ENCODE peak calls at places on chromosomes 12 and 14, in four cellular contexts. H is lower leg skin, R is A549, I is brain microvascular endothelial cell. K is an unnamed sample.

GRCh38 chr12:7090222-7090998 is 1.8 kb downstream of the C1R start:
- DNase-seq in H (no peak), R (no peak), I (no peak), K (no peak)

GRCh38 chr14:88551094-88551870 is 3.5 kb downstream of the PTPN21 start:
- DNase-seq in H (peak; percentile 70), R (peak; percentile 91), I (peak; percentile 70), K (peak; percentile 54)

GRCh38 chr14:94558842-94559241 is 2.4 kb upstream of the SERPINA4 start:
- DNase-seq in H (no peak), R (no peak), I (no peak), K (no peak)

GRCh38 chr12:113136990-113137511 is 1.5 kb upstream of the RASAL1 start:
- DNase-seq in H (no peak), R (no peak), I (no peak), K (no peak)

GRCh38 chr12:92272301-92272964 is 126.8 kb upstream of the BTG1 start:
- DNase-seq in H (peak; percentile 66), R (no peak), I (no peak), K (no peak)

GRCh38 chr12:116138380-116138779 is 139.1 kb downstream of the MED13L start:
- DNase-seq in H (no peak), R (no peak), I (no peak), K (no peak)

GRCh38 chr14:59283380-59283779 is 94.9 kb downstream of the DAAM1 start:
- DNase-seq in H (no peak), R (no peak), I (no peak), K (no peak)

GRCh38 chr12:125161712-125162023 is 96.4 kb downstream of the AACS start:
- DNase-seq in H (no peak), R (no peak), I (no peak), K (no peak)

GRCh38 chr14:100222219-100223093 is 16.5 kb upstream of the YY1 start:
- DNase-seq in H (no peak), R (no peak), I (no peak), K (no peak)

GRCh38 chr12:124740691-124741137 is 123.0 kb downstream of the SCARB1 start:
- DNase-seq in H (no peak), R (peak; percentile 55), I (no peak), K (no peak)

GRCh38 chr12:28258998-28259397 is 68.7 kb downstream of the CCDC91 start:
- DNase-seq in H (no peak), R (no peak), I (no peak), K (no peak)

GRCh38 chr12:26396402-26396801 is 201.0 kb downstream of the SSPN start:
- DNase-seq in H (no peak), R (no peak), I (no peak), K (no peak)

GRCh38 chr14:73785834-73786631 is 65.6 kb upstream of the PTGR2 start:
- DNase-seq in H (peak; percentile 87), R (peak; percentile 88), I (peak; percentile 78), K (peak; percentile 89)
- TF ChIP-seq CTCF in H (no peak), R (no peak), I (peak; percentile 43), K (peak; percentile 16)

GRCh38 chr12:114858388-114859146 is 174.6 kb upstream of the TBX3 start:
- DNase-seq in H (no peak), R (peak; percentile 51), I (no peak), K (no peak)
- TF ChIP-seq CTCF in H (no peak), R (no peak), I (peak; percentile 50), K (no peak)

DNA sequence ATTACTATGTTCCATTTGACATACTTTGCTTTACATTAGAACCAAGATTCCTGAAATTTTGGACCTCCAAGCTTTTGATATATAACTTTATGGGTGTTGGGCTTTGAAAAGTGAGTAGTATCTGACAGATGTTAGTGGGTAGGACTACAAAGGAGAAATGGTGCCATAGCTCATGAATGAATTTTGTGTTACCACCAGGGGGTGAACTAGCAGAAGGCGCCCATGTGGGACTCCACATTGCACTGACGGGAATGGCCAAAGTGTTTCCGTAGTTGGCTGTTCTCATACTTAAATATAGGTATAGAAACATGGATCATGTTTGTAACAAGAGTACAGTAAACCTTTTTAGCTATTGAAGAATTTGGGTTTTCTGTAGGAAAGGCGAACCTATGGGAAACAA is 337.5 kb downstream of the FLRT2 start:
- DNase-seq in H (no peak), R (peak; percentile 17), I (no peak), K (no peak)
- TF ChIP-seq CTCF in H (no peak), R (no peak), I (peak; percentile 29), K (no peak)

DNA sequence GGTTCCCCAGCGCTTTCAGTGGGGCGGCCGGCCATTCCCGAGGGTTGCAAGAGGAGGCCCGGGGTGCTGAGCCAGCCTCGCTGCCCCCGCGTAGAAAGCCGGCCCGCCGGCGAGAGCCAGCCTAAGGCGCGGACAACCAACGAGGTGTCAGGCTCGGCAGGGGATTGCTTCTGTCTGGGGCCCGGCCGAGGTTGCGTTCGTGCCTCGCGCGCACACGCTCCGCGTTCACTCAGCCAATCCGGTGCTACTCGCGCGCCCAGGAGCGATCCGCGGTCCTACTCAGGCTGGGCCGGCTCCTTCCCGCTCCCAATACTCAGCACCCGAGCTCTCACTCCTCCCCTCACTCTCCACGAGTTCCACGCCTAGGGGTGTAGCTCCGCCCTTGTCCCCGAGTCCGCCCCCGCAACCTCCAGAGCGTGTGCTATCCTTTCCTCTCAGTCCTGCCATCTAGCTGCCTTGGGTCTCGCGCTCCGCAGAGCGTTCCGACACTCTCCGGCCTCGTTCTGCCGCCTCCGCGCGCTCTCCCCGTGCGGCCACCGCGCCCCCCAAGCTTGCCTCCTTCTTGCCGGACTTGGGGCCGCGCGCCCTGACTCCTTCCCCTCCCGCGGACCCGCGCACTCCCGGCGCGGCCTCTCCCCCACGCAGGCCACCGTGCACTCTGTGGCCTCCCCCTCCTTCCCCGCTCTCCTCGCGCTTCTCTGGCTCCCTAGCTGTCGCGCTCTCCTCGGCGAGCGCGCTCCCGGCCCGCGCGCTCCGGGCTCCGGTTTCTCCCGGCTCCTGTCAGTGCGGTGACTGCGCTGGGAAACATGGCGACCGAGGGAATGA is at the start of gene GPHN:
- DNase-seq in H (peak; percentile 94), R (peak; percentile 98), I (peak; percentile 99), K (peak; percentile 94)
- TF ChIP-seq CTCF in H (no peak), R (no peak), I (peak; percentile 45), K (peak; percentile 38)

DNA sequence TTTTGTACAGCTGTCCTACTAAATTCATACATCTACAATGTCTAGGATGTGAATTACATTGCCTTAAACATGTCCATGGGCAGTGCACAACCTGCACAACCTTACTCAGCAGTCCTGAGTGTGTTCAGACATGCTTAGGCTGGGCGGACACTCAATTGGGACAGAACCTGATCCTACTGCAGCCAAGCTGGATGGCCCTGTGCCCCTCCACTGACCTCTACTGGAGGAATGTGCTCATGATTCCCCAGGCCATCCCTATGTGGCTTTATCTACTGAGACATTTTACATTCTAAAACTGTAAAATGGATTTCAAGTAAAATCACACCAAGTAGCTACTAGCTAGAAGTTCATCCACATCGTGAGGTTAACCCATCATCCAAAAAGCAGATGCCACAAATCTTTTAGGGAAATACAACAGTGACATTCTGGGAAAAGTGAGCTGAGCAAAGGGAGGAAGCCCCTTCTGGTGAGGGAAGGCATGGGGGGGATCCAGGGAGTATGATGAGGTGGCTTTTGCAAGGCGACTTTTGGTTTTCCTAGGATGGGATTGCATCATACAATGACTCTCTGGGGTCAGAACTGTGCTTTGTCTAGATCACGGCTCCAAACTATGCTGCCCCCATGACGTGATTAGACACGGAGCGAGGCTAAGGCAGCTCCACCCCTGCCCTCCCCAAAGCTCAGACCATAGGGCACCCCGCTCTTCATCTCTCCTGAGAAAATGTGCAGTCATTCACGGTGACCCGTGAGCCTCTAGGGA is 911.7 kb upstream of the TMEM132C start:
- DNase-seq in H (no peak), R (peak; percentile 31), I (peak; percentile 15), K (peak; percentile 3)
- TF ChIP-seq CTCF in H (no peak), R (peak; percentile 24), I (peak; percentile 75), K (peak; percentile 65)

GRCh38 chr14:92093320-92093719 is 13.1 kb downstream of the ATXN3 start:
- DNase-seq in H (no peak), R (peak; percentile 14), I (no peak), K (no peak)
- TF ChIP-seq CTCF in H (no peak), R (peak; percentile 33), I (peak; percentile 30), K (peak; percentile 5)

DNA sequence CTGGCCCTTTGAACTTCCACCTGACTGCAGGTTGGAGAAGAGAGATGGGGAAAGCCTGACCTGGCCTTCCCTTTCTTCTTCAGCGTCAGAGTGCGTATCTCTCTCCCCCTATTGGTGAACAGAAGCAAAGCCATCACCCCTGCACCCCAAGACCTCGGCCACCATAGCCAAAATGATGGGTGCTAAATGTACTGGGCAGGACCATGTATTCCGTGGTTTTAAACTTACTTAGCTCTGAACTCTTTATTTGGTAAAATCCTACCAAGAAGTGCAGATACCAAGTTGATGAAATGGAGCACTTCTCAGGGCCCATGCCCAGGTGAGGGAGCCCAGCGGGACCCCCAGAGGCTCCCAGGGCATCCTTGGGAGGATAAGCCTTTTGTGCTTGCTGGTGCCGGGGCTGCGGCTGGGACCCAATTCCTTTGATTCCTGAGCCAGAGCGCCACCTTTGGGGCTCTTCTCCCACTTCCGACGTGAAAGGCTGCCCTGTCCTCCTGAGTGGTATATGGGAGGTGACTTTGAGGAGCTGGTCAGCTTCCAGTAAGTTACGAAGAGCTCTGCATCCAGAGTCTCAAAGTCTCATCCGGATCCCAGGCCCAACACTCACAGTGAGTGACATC is 9.4 kb downstream of the CCND2 start:
- DNase-seq in H (no peak), R (no peak), I (no peak), K (no peak)
- TF ChIP-seq CTCF in H (no peak), R (no peak), I (peak; percentile 1), K (no peak)

K was measured in AG09319.